ENCODE peak calls at places on chromosome 3, in nine cellular contexts. J is H1, E is right lobe of liver, K is uterus, U is heart left ventricle, M is ovary, L is A549, H is stomach, W is lower leg skin. A is an unnamed sample.
A peak's percentile ranks its signal among the peaks of the same experiment; 100 is the strongest.

GRCh38 chr3:139520028-139520737 is 19.4 kb downstream of the RBP1 start:
- DNase-seq in J (no peak), E (no peak), K (no peak), U (no peak), M (no peak), L (peak; percentile 12), H (no peak), W (peak; percentile 79), A (no peak)

GRCh38 chr3:132255041-132255745 is 62.0 kb upstream of the ACP3 start:
- DNase-seq in J (no peak), E (no peak), K (no peak), U (no peak), M (no peak), L (no peak), H (no peak), W (no peak), A (no peak)

GRCh38 chr3:168044049-168044448 is 51.7 kb downstream of the GOLIM4 start:
- DNase-seq in J (no peak), E (no peak), K (no peak), U (no peak), M (no peak), L (no peak), H (no peak), W (no peak), A (no peak)

GRCh38 chr3:110928016-110928662 is 143.5 kb upstream of the NECTIN3 start:
- DNase-seq in J (no peak), E (no peak), K (no peak), U (no peak), M (no peak), L (no peak), H (no peak), W (no peak), A (no peak)

GRCh38 chr3:156668073-156668763 is 6.2 kb upstream of the TIPARP start:
- DNase-seq in J (no peak), E (no peak), K (no peak), U (no peak), M (no peak), L (no peak), H (peak; percentile 40), W (no peak), A (no peak)

GRCh38 chr3:16728762-16729745 is 123.8 kb upstream of the DAZL start:
- DNase-seq in J (no peak), E (no peak), K (no peak), U (no peak), M (no peak), L (no peak), H (no peak), W (no peak), A (no peak)

GRCh38 chr3:184656991-184657669 is 54.7 kb downstream of the MAGEF1 start:
- DNase-seq in J (no peak), E (no peak), K (no peak), U (no peak), M (no peak), L (no peak), H (no peak), W (no peak), A (peak; percentile 50)

GRCh38 chr3:57942366-57942765 is 65.9 kb upstream of the FLNB start:
- DNase-seq in J (no peak), E (no peak), K (no peak), U (no peak), M (no peak), L (no peak), H (no peak), W (no peak), A (no peak)

GRCh38 chr3:66165679-66166078 is 55.1 kb upstream of the SLC25A26 start:
- DNase-seq in J (no peak), E (no peak), K (no peak), U (no peak), M (no peak), L (no peak), H (no peak), W (no peak), A (no peak)

GRCh38 chr3:29293371-29293770 is 12.5 kb downstream of the RBMS3 start:
- DNase-seq in J (no peak), E (no peak), K (no peak), U (no peak), M (no peak), L (no peak), H (no peak), W (no peak), A (no peak)

DNA sequence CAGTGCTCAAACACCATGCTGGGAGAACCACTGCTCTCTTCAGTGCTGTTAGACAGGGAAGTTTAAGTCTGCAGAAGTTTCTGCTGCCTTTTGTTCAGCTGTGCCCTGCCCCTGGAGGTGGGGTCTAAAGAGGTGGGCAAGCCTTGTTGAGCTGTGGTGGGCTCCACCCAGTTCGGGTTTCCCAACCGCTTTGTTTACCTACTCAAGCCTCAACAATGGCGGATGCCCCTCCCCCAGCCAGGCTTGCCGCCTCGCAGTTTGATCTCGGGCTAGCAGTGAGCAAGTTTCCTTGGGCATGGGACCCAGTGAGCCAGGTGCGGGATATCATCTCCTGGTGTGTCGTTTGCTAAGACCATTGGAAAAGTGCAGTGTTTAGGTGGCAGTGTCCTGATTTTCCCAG is 670.2 kb upstream of the ALCAM start:
- DNase-seq in J (no peak), E (no peak), K (no peak), U (no peak), M (no peak), L (no peak), H (no peak), W (no peak), A (no peak)
- TF ChIP-seq POLR2A in J (no peak), E (no peak), K (no peak), U (no peak), M (no peak), L (no peak), H (no peak), W (no peak), A (no peak)

GRCh38 chr3:127670761-127671522 is 1.8 kb upstream of the ABTB1 start:
- DNase-seq in J (no peak), E (peak; percentile 15), K (peak; percentile 14), U (peak; percentile 11), M (no peak), L (no peak), H (peak; percentile 24), W (peak; percentile 82), A (no peak)

GRCh38 chr3:127674099-127674792 is 1.5 kb downstream of the ABTB1 start:
- DNase-seq in J (no peak), E (peak; percentile 12), K (no peak), U (peak; percentile 14), M (no peak), L (no peak), H (peak; percentile 19), W (peak; percentile 49), A (no peak)

GRCh38 chr3:127671523-127672428 is 976 bp upstream of the ABTB1 start:
- DNase-seq in J (no peak), E (peak; percentile 32), K (peak; percentile 45), U (peak; percentile 16), M (no peak), L (no peak), H (peak; percentile 29), W (peak; percentile 88), A (peak; percentile 71)

GRCh38 chr3:127673191-127674098 is 693 bp downstream of the ABTB1 start:
- DNase-seq in J (no peak), E (peak; percentile 64), K (peak; percentile 51), U (peak; percentile 52), M (peak; percentile 48), L (peak; percentile 33), H (peak; percentile 61), W (peak; percentile 89), A (peak; percentile 52)

GRCh38 chr3:127672429-127673190 is at the start of gene ABTB1:
- DNase-seq in J (no peak), E (peak; percentile 93), K (peak; percentile 82), U (peak; percentile 89), M (peak; percentile 83), L (peak; percentile 68), H (peak; percentile 90), W (peak; percentile 97), A (peak; percentile 97)
- TF ChIP-seq POLR2A in J (no peak), E (peak; percentile 78), K (peak; percentile 80), U (no peak), M (peak; percentile 79), L (peak; percentile 52), H (no peak), W (no peak), A (no peak)

GRCh38 chr3:108883373-108883772 is 60.8 kb downstream of the TRAT1 start:
- DNase-seq in J (no peak), E (no peak), K (no peak), U (no peak), M (no peak), L (no peak), H (no peak), W (no peak), A (no peak)

GRCh38 chr3:108887137-108887536 is 64.6 kb downstream of the TRAT1 start:
- DNase-seq in J (no peak), E (no peak), K (no peak), U (no peak), M (no peak), L (no peak), H (no peak), W (no peak), A (no peak)

GRCh38 chr3:108879915-108880314 is 57.3 kb downstream of the TRAT1 start:
- DNase-seq in J (no peak), E (no peak), K (no peak), U (no peak), M (no peak), L (no peak), H (no peak), W (no peak), A (no peak)

GRCh38 chr3:108877906-108878305 is 55.3 kb downstream of the TRAT1 start:
- DNase-seq in J (no peak), E (no peak), K (no peak), U (no peak), M (no peak), L (no peak), H (no peak), W (no peak), A (no peak)

DNA sequence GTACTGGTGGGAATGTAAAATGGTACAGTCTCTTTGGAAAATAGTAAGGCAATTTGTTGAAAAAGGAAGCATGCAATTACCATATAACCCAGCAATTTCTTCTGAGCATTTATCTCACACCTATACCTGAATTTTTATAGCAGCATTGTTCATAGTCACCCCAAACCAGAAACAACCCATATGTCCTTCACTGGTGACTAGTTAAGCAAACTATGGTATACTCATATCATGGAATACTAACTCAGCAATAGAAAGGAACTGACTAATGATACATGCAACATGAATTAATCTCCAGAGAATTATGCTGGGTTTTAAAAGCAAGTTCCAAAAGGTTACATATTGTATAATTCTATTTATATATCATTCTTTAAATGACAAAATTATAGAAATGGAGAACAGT is 60.2 kb downstream of the TRAT1 start:
- DNase-seq in J (no peak), E (no peak), K (no peak), U (no peak), M (no peak), L (no peak), H (no peak), W (no peak), A (no peak)
- TF ChIP-seq POLR2A in J (no peak), E (no peak), K (no peak), U (no peak), M (no peak), L (no peak), H (no peak), W (no peak), A (no peak)

DNA sequence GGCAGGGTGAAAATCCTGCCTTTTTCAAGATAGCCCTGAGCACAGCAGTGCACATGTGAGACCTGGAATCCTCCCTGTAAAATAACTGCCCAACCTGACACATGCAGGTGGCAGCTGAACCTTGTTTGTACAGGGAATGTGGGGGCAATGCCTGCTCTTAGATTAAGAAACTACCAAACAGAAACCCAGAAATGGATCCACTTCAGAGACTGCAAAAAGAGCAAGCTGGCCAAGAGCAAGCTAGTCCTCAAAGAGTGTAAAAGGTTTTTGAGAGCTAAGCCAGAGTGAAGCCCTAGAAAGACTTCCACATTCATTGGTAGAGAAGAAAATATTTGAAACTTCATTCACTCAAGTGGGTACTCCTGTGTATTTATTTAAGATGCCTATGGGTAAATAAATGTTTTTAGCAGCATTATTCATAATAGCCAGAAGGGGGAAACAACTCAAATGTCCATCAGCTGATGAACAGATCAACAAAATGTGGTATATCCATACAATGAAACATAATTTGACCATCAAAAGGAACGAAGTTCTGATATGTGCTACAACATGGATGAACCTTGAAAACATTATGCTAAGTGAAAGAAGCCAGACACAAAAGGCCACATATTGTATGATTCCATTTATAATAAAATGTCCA is 96.0 kb upstream of the TSC22D2 start:
- DNase-seq in J (no peak), E (no peak), K (no peak), U (no peak), M (no peak), L (no peak), H (no peak), W (no peak), A (no peak)
- TF ChIP-seq POLR2A in J (no peak), E (no peak), K (no peak), U (no peak), M (no peak), L (no peak), H (no peak), W (no peak), A (no peak)

A was measured in GM12891.